ENCODE peak calls at places on chromosomes 11 and 22, in four cellular contexts. M is right lobe of liver, Q is lower leg skin, E is GM12865. H is an unnamed sample.

GRCh38 chr11:65107751-65108468 is 3.8 kb upstream of the TM7SF2 start:
- DNase-seq in M (no peak), Q (no peak), E (no peak), H (no peak)

GRCh38 chr11:7573558-7574296 is 59.9 kb downstream of the PPFIBP2 start:
- DNase-seq in M (peak; percentile 78), Q (no peak), E (no peak), H (no peak)

GRCh38 chr22:30754971-30755759 is 60.5 kb downstream of the OSBP2 start:
- DNase-seq in M (peak; percentile 54), Q (no peak), E (peak; percentile 89), H (peak; percentile 75)

GRCh38 chr22:38835888-38836301 is 7.9 kb downstream of the NPTXR start:
- DNase-seq in M (no peak), Q (no peak), E (no peak), H (no peak)

GRCh38 chr11:7592706-7593105 is 78.9 kb downstream of the PPFIBP2 start:
- DNase-seq in M (peak; percentile 85), Q (peak; percentile 95), E (peak; percentile 24), H (no peak)

GRCh38 chr11:82682003-82682751 is 51.5 kb downstream of the FAM181B start:
- DNase-seq in M (no peak), Q (no peak), E (peak; percentile 64), H (peak; percentile 12)

GRCh38 chr11:113859665-113860064 is 15.7 kb downstream of the USP28 start:
- DNase-seq in M (no peak), Q (no peak), E (peak; percentile 38), H (no peak)

GRCh38 chr11:6475936-6476335 is 2.2 kb upstream of the TRIM3 start:
- DNase-seq in M (no peak), Q (no peak), E (no peak), H (no peak)

GRCh38 chr11:86809561-86809960 is 9.2 kb downstream of the PRSS23 start:
- DNase-seq in M (no peak), Q (no peak), E (no peak), H (no peak)

GRCh38 chr22:37222440-37222971 is 10.2 kb upstream of the SSTR3 start:
- DNase-seq in M (no peak), Q (no peak), E (peak; percentile 73), H (peak; percentile 74)

GRCh38 chr11:134554106-134554505 is 142.1 kb upstream of the B3GAT1 start:
- DNase-seq in M (peak; percentile 71), Q (peak; percentile 70), E (no peak), H (no peak)

GRCh38 chr11:57230316-57230715 is 6.7 kb downstream of the APLNR start:
- DNase-seq in M (no peak), Q (no peak), E (no peak), H (no peak)

GRCh38 chr22:23575601-23576000 is 4.5 kb downstream of the IGLL1 start:
- DNase-seq in M (no peak), Q (no peak), E (no peak), H (no peak)

GRCh38 chr11:84419576-84419975 is 1133.4 kb upstream of the CCDC90B start:
- DNase-seq in M (no peak), Q (no peak), E (no peak), H (no peak)

GRCh38 chr11:65315204-65315865 is 669 bp downstream of the CDC42EP2 start:
- DNase-seq in M (peak; percentile 83), Q (peak; percentile 95), E (peak; percentile 77), H (peak; percentile 86)

GRCh38 chr11:117328414-117329010 is 858 bp downstream of the CEP164 start:
- DNase-seq in M (no peak), Q (no peak), E (peak; percentile 29), H (peak; percentile 20)

GRCh38 chr11:57269580-57270021 is 32.6 kb upstream of the APLNR start:
- DNase-seq in M (no peak), Q (peak; percentile 77), E (no peak), H (no peak)

GRCh38 chr11:66545701-66546367 is at the start of gene ZDHHC24:
- DNase-seq in M (peak; percentile 99), Q (peak; percentile 99), E (peak; percentile 98), H (peak; percentile 96)

GRCh38 chr11:119721129-119722120 is 7.6 kb downstream of the NECTIN1 start:
- DNase-seq in M (no peak), Q (peak; percentile 83), E (no peak), H (no peak)
- TF ChIP-seq CTCF in M (peak; percentile 33), Q (no peak), E (peak; percentile 37), H (peak; percentile 16)

GRCh38 chr22:36175892-36176291 is 15.3 kb upstream of the APOL3 start:
- DNase-seq in M (no peak), Q (no peak), E (no peak), H (no peak)
- TF ChIP-seq CTCF in M (no peak), Q (no peak), E (no peak), H (no peak)

GRCh38 chr11:110428956-110429613 is 663 bp upstream of the FDX1 start:
- DNase-seq in M (no peak), Q (no peak), E (peak; percentile 52), H (peak; percentile 30)

GRCh38 chr11:110432713-110433392 is 3.1 kb downstream of the FDX1 start:
- DNase-seq in M (no peak), Q (no peak), E (no peak), H (no peak)

GRCh38 chr11:110429614-110430266 is at the start of gene FDX1:
- DNase-seq in M (peak; percentile 88), Q (peak; percentile 96), E (peak; percentile 87), H (peak; percentile 93)

GRCh38 chr11:110431212-110432073 is 1.7 kb downstream of the FDX1 start:
- DNase-seq in M (no peak), Q (no peak), E (peak; percentile 38), H (no peak)

GRCh38 chr11:110430267-110431211 is 791 bp downstream of the FDX1 start:
- DNase-seq in M (peak; percentile 90), Q (peak; percentile 86), E (peak; percentile 48), H (peak; percentile 49)
- TF ChIP-seq CTCF in M (no peak), Q (no peak), E (no peak), H (no peak)

GRCh38 chr11:120985718-120986569 is 38.0 kb upstream of the TBCEL start:
- DNase-seq in M (peak; percentile 67), Q (no peak), E (peak; percentile 30), H (peak; percentile 35)
- TF ChIP-seq CTCF in M (peak; percentile 24), Q (no peak), E (peak; percentile 16), H (peak; percentile 35)

GRCh38 chr11:74731301-74732094 is at the start of gene CHRDL2:
- DNase-seq in M (peak; percentile 60), Q (peak; percentile 76), E (no peak), H (no peak)
- TF ChIP-seq CTCF in M (no peak), Q (no peak), E (no peak), H (no peak)

GRCh38 chr22:47497666-47498065 is 735.2 kb downstream of the TBC1D22A start:
- DNase-seq in M (no peak), Q (no peak), E (no peak), H (no peak)
- TF ChIP-seq CTCF in M (no peak), Q (no peak), E (no peak), H (no peak)

GRCh38 chr11:59813364-59813763 is 2.8 kb upstream of the MRPL16 start:
- DNase-seq in M (no peak), Q (no peak), E (no peak), H (no peak)

GRCh38 chr11:59812220-59812619 is 1.6 kb upstream of the MRPL16 start:
- DNase-seq in M (no peak), Q (no peak), E (no peak), H (no peak)

GRCh38 chr11:59810911-59811259 is 307 bp upstream of the MRPL16 start:
- DNase-seq in M (no peak), Q (no peak), E (no peak), H (no peak)

GRCh38 chr11:59807047-59807446 is 3.5 kb downstream of the MRPL16 start:
- DNase-seq in M (no peak), Q (no peak), E (no peak), H (no peak)

GRCh38 chr11:59810189-59810910 is at the start of gene MRPL16:
- DNase-seq in M (peak; percentile 89), Q (peak; percentile 97), E (peak; percentile 96), H (peak; percentile 92)
- TF ChIP-seq CTCF in M (peak; percentile 31), Q (no peak), E (peak; percentile 37), H (no peak)

GRCh38 chr11:111307472-111308108 is 9.2 kb downstream of the POU2AF3 start:
- DNase-seq in M (no peak), Q (no peak), E (no peak), H (no peak)
- TF ChIP-seq CTCF in M (no peak), Q (no peak), E (no peak), H (no peak)

GRCh38 chr11:111916768-111917167 is 1.9 kb upstream of the C11orf52 start:
- DNase-seq in M (no peak), Q (no peak), E (no peak), H (no peak)

GRCh38 chr11:111917788-111918187 is 925 bp upstream of the C11orf52 start:
- DNase-seq in M (no peak), Q (no peak), E (no peak), H (no peak)

GRCh38 chr11:111917312-111917711 is 1.4 kb upstream of the C11orf52 start:
- DNase-seq in M (no peak), Q (no peak), E (no peak), H (no peak)

GRCh38 chr11:111920908-111921307 is 2.2 kb downstream of the C11orf52 start:
- DNase-seq in M (no peak), Q (no peak), E (no peak), H (no peak)

GRCh38 chr11:111918390-111919256 is at the start of gene C11orf52:
- DNase-seq in M (peak; percentile 92), Q (no peak), E (no peak), H (no peak)
- TF ChIP-seq CTCF in M (no peak), Q (no peak), E (no peak), H (no peak)

GRCh38 chr11:61828629-61829407 is 718 bp downstream of the FADS2 start:
- DNase-seq in M (peak; percentile 70), Q (no peak), E (peak; percentile 74), H (peak; percentile 60)
- TF ChIP-seq CTCF in M (peak; percentile 26), Q (no peak), E (peak; percentile 58), H (peak; percentile 65)